ENCODE peak calls at places on chromosome 12, in seven cellular contexts. L is stomach, M is uterus, Q is testis, D is body of pancreas, C is heart left ventricle, A is spleen. X is an unnamed sample.

GRCh38 chr12:138898-139534 is 72.4 kb downstream of the IQSEC3 start:
- DNase-seq in A (no peak), C (peak; percentile 56), L (no peak), Q (peak; percentile 42), D (no peak), M (no peak), X (no peak)

GRCh38 chr12:87509233-87509820 is 519.9 kb downstream of the C12orf50 start:
- DNase-seq in A (no peak), Q (no peak), D (no peak), L (no peak), M (no peak), C (no peak), X (no peak)

GRCh38 chr12:113980537-113981337 is 14.6 kb upstream of the RBM19 start:
- DNase-seq in M (no peak), C (no peak), Q (peak; percentile 49), D (peak; percentile 43), L (no peak), A (no peak), X (no peak)

GRCh38 chr12:49622501-49623141 is 740 bp upstream of the PRPF40B start:
- DNase-seq in L (peak; percentile 39), A (no peak), C (no peak), Q (peak; percentile 55), M (peak; percentile 48), D (no peak), X (peak; percentile 74)

GRCh38 chr12:112340983-112341840 is 41.0 kb downstream of the HECTD4 start:
- DNase-seq in C (no peak), Q (no peak), A (no peak), M (no peak), L (no peak), D (no peak), X (no peak)

GRCh38 chr12:76020281-76020680 is 11.3 kb downstream of the PHLDA1 start:
- DNase-seq in L (peak; percentile 35), D (no peak), A (peak; percentile 78), M (no peak), C (no peak), Q (no peak), X (peak; percentile 47)

GRCh38 chr12:75943730-75944096 is 87.9 kb downstream of the PHLDA1 start:
- DNase-seq in M (no peak), C (no peak), D (no peak), A (no peak), Q (no peak), L (no peak), X (no peak)

GRCh38 chr12:41108032-41108431 is 80.1 kb upstream of the PDZRN4 start:
- DNase-seq in C (no peak), D (no peak), Q (peak; percentile 38), L (no peak), M (peak; percentile 13), A (no peak), X (no peak)

GRCh38 chr12:1131811-1132224 is 140.8 kb downstream of the ERC1 start:
- DNase-seq in L (peak; percentile 40), A (no peak), C (no peak), Q (no peak), D (peak; percentile 26), M (no peak), X (no peak)

GRCh38 chr12:124979568-124979967 is 9.4 kb downstream of the DHX37 start:
- DNase-seq in L (no peak), A (no peak), Q (no peak), C (no peak), D (no peak), M (no peak), X (no peak)

GRCh38 chr12:122977153-122977552 is 2.1 kb downstream of the OGFOD2 start:
- DNase-seq in L (no peak), Q (no peak), D (no peak), C (no peak), A (peak; percentile 74), M (no peak), X (no peak)

GRCh38 chr12:68686262-68686594 is 550 bp upstream of the NUP107 start:
- DNase-seq in M (no peak), L (no peak), D (no peak), A (no peak), C (no peak), Q (no peak), X (no peak)

GRCh38 chr12:7439579-7440505 is 4.1 kb downstream of the CD163L1 start:
- DNase-seq in L (no peak), A (peak; percentile 81), C (peak; percentile 38), M (no peak), D (peak; percentile 38), Q (peak; percentile 75), X (peak; percentile 59)

GRCh38 chr12:64044171-64044570 is 177.9 kb downstream of the KICS2 start:
- DNase-seq in D (no peak), L (no peak), Q (no peak), M (no peak), A (no peak), C (no peak), X (no peak)

GRCh38 chr12:113370923-113371682 is 12.7 kb downstream of the PLBD2 start:
- DNase-seq in D (no peak), L (no peak), C (no peak), Q (no peak), A (no peak), M (no peak), X (no peak)

GRCh38 chr12:59113831-59114273 is 193.5 kb upstream of the LRIG3 start:
- DNase-seq in L (peak; percentile 83), C (peak; percentile 38), M (peak; percentile 68), A (no peak), Q (peak; percentile 90), D (peak; percentile 82), X (peak; percentile 86)

GRCh38 chr12:24414421-24414820 is 465.0 kb upstream of the SOX5 start:
- DNase-seq in M (no peak), D (no peak), C (no peak), A (no peak), L (no peak), Q (no peak), X (no peak)

GRCh38 chr12:98355933-98356332 is 159.5 kb upstream of the TMPO start:
- DNase-seq in L (no peak), A (no peak), D (no peak), M (no peak), Q (no peak), C (no peak), X (no peak)

GRCh38 chr12:54134850-54135249 is 53.9 kb downstream of the SMUG1 start:
- DNase-seq in Q (no peak), C (no peak), L (no peak), A (no peak), M (no peak), D (no peak), X (no peak)

GRCh38 chr12:5562581-5562980 is 130.7 kb downstream of the NTF3 start:
- DNase-seq in D (no peak), Q (no peak), M (no peak), L (no peak), C (no peak), A (no peak), X (no peak)

GRCh38 chr12:50932787-50933280 is 19.5 kb upstream of the HIGD1C start:
- DNase-seq in L (no peak), D (no peak), A (no peak), M (no peak), C (no peak), Q (no peak), X (no peak)

GRCh38 chr12:64178122-64178521 is 44.0 kb downstream of the KICS2 start:
- DNase-seq in A (no peak), D (no peak), L (no peak), Q (no peak), M (no peak), C (no peak), X (no peak)

GRCh38 chr12:50314629-50315312 is 31.5 kb upstream of the LIMA1 start:
- DNase-seq in D (no peak), C (no peak), M (no peak), Q (no peak), L (no peak), A (no peak), X (no peak)

GRCh38 chr12:132475304-132476037 is 14.5 kb upstream of the FBRSL1 start:
- DNase-seq in D (no peak), L (no peak), C (peak; percentile 24), Q (no peak), A (peak; percentile 91), M (no peak), X (no peak)

DNA sequence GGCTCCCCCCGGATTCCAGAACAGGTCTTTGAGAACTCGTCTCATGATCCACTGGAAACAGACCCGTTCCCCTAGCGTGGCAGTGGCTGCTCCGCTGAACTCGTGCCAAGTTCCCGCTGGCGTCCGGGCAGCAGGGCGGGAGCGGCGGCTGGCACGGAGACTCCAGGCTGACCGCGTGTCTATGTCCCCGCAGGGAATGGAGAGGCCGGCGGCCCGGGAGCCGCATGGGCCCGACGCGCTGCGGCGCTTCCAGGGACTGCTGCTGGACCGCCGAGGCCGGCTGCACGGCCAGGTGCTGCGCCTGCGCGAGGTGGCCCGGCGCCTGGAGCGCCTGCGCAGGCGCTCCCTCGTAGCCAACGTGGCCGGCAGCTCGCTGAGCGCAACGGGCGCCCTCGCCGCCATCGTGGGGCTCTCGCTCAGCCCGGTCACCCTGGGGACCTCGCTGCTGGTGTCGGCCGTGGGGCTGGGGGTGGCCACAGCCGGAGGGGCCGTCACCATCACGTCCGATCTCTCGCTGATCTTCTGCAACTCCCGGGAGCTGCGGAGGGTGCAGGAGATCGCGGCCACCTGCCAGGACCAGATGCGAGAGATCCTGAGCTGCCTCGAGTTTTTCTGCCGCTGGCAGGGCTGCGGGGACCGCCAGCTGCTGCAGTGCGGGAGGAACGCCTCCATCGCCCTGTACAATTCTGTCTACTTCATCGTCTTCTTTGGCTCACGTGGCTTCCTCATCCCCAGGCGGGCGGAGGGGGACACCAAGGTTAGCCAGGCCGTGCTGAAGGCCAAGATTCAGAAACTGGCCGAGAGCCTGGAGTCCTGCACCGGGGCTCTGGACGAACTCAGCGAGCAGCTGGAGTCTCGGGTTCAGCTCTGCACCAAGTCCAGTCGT is 1.5 kb downstream of the APOLD1 start:
- DNase-seq in D (peak; percentile 82), A (peak; percentile 95), M (peak; percentile 81), Q (peak; percentile 90), L (peak; percentile 80), C (peak; percentile 83), X (peak; percentile 87)
- H3K4me3 ChIP-seq in D (peak overlapping the region; percentile 10), A (peak overlapping the region; percentile 64), M (peak overlapping the region; percentile 66), Q (peak overlapping the region; percentile 67), L (peak overlapping the region; percentile 58), C (peak overlapping the region; percentile 79), X (peak overlapping the region; percentile 65)

DNA sequence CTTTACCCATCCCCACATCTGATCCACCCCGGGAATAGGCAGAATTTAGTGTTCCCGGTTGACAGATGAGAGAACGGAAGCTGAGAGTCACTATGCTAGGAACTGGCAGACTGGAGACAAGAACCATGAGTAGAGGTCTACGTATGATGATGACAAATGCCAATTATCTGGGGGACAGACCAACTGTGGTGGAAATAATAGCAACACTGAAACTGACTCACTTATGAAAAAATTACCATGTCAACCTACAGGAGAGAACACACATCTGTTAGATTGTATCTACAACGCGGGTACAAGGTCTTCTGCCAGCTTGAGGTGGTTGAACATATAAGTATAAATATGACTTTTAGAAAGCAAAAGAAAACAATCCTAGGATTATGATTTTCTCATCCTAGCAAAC is 15.4 kb upstream of the SELPLG start:
- DNase-seq in Q (no peak), M (no peak), D (no peak), C (no peak), L (no peak), A (no peak), X (no peak)
- H3K36me3 ChIP-seq in Q (no peaks in the 10 kb centered on the region), M (no peaks in the 10 kb centered on the region), D (peaks cover 3% of the 10 kb centered on the region), C (peaks cover 7% of the 10 kb centered on the region), L (peaks cover 22% of the 10 kb centered on the region), A (peaks cover 3% of the 10 kb centered on the region), X (peaks cover 73% of the 10 kb centered on the region)

GRCh38 chr12:121858662-121859572 is at the start of gene HPD:
- DNase-seq in L (no peak), D (peak; percentile 65), C (peak; percentile 80), A (no peak), Q (peak; percentile 89), M (peak; percentile 88), X (no peak)
- TF ChIP-seq POLR2A in L (no peak), D (peak; percentile 26), C (no peak), A (no peak), Q (no peak), M (no peak), X (no peak)

GRCh38 chr12:46320731-46321130 is 51.8 kb downstream of the SLC38A2 start:
- DNase-seq in M (no peak), A (no peak), D (no peak), Q (no peak), C (no peak), L (no peak), X (no peak)
- H3K4me3 ChIP-seq in M (no peak overlapping the region), A (no peak overlapping the region), D (no peak overlapping the region), Q (no peak overlapping the region), C (no peak overlapping the region), L (no peak overlapping the region), X (no peak overlapping the region)